ENCODE peak calls at places on chromosomes 1 and 21, in four cellular contexts. N is A549, C is WTC11, I is HepG2. W is an unnamed sample.

GRCh38 chr1:22910286-22910685 is 62.4 kb downstream of the LACTBL1 start:
- DNase-seq in N (no peak), C (no peak), I (no peak), W (no peak)

GRCh38 chr1:109239580-109240068 is 9.7 kb upstream of the CELSR2 start:
- DNase-seq in N (peak), C (peak), I (peak), W (peak)

GRCh38 chr21:26966360-26966977 is 419 bp downstream of the ADAMTS5 start:
- DNase-seq in N (no peak), C (no peak), I (no peak), W (no peak)

GRCh38 chr21:32993894-32994293 is 31.8 kb upstream of the OLIG2 start:
- DNase-seq in N (no peak), C (no peak), I (no peak), W (no peak)

GRCh38 chr1:205442051-205442721 is 13.7 kb downstream of the BLACAT1 start:
- DNase-seq in N (no peak), C (no peak), I (no peak), W (no peak)

GRCh38 chr1:201826830-201827229 is 2.1 kb upstream of the IPO9 start:
- DNase-seq in N (no peak), C (no peak), I (no peak), W (no peak)

GRCh38 chr1:213884402-213884801 is 103.4 kb upstream of the PROX1 start:
- DNase-seq in N (no peak), C (no peak), I (no peak), W (no peak)

GRCh38 chr1:59232209-59232608 is 64.7 kb upstream of the FGGY start:
- DNase-seq in N (no peak), C (no peak), I (peak), W (no peak)

GRCh38 chr1:55369474-55369873 is 154.3 kb upstream of the USP24 start:
- DNase-seq in N (no peak), C (no peak), I (no peak), W (no peak)

GRCh38 chr1:214031267-214031650 is 43.5 kb downstream of the PROX1 start:
- DNase-seq in N (no peak), C (peak), I (no peak), W (no peak)

GRCh38 chr1:80673935-80674597 is 1126.7 kb upstream of the ADGRL2 start:
- DNase-seq in N (no peak), C (no peak), I (no peak), W (no peak)

GRCh38 chr1:91021686-91022517 is at the start of gene ZNF644:
- DNase-seq in N (peak), C (peak), I (peak), W (peak)

GRCh38 chr1:160161965-160162705 is 10.7 kb downstream of the ATP1A4 start:
- DNase-seq in N (no peak), C (peak), I (peak), W (peak)

GRCh38 chr1:24205701-24206464 is 18.8 kb upstream of the IFNLR1 start:
- DNase-seq in N (no peak), C (no peak), I (no peak), W (no peak)

GRCh38 chr1:175237389-175237788 is 44.8 kb upstream of the KIAA0040 start:
- DNase-seq in N (no peak), C (no peak), I (no peak), W (no peak)

GRCh38 chr21:15826147-15826780 is 96.5 kb downstream of the USP25 start:
- DNase-seq in N (peak), C (peak), I (peak), W (peak)

GRCh38 chr21:42678118-42678430 is 24.7 kb downstream of the PDE9A start:
- DNase-seq in N (no peak), C (no peak), I (no peak), W (no peak)

GRCh38 chr1:21189906-21190500 is 13.3 kb upstream of the EIF4G3 start:
- DNase-seq in N (no peak), C (no peak), I (no peak), W (no peak)

GRCh38 chr1:25431495-25432363 is 1.0 kb downstream of the MACO1 start:
- DNase-seq in N (no peak), C (no peak), I (no peak), W (no peak)

GRCh38 chr21:38956791-38957571 is 151.3 kb downstream of the ETS2 start:
- DNase-seq in N (no peak), C (no peak), I (no peak), W (peak)

GRCh38 chr1:223228931-223229528 is 86.0 kb upstream of the TLR5 start:
- DNase-seq in N (no peak), C (no peak), I (no peak), W (no peak)

GRCh38 chr1:33241866-33242265 is 14.4 kb upstream of the ZNF362 start:
- DNase-seq in N (no peak), C (no peak), I (no peak), W (no peak)

GRCh38 chr1:76381450-76382108 is 307.0 kb downstream of the ST6GALNAC3 start:
- DNase-seq in N (no peak), C (no peak), I (no peak), W (no peak)

GRCh38 chr21:33973268-33973667 is 57.7 kb upstream of the ATP5PO start:
- DNase-seq in N (no peak), C (no peak), I (no peak), W (no peak)

GRCh38 chr1:36055706-36056105 is 28.2 kb upstream of the TEKT2 start:
- DNase-seq in N (no peak), C (no peak), I (no peak), W (no peak)

GRCh38 chr1:191398551-191398950 is 759.7 kb upstream of the RGS18 start:
- DNase-seq in N (no peak), C (no peak), I (no peak), W (no peak)

GRCh38 chr1:200654660-200655059 is 15.0 kb downstream of the DDX59 start:
- DNase-seq in N (no peak), C (no peak), I (no peak), W (no peak)

GRCh38 chr1:21220815-21221214 is 44.1 kb upstream of the EIF4G3 start:
- DNase-seq in N (no peak), C (no peak), I (no peak), W (no peak)

GRCh38 chr1:32786856-32787255 is 30.3 kb downstream of the YARS1 start:
- DNase-seq in N (no peak), C (no peak), I (peak), W (no peak)

GRCh38 chr1:220970311-220970710 is 91.1 kb downstream of the HLX start:
- DNase-seq in N (no peak), C (no peak), I (no peak), W (no peak)

GRCh38 chr1:167328762-167329483 is 108.2 kb downstream of the POU2F1 start:
- DNase-seq in N (no peak), C (peak), I (no peak), W (no peak)

GRCh38 chr1:157047064-157047410 is 1.5 kb upstream of the ARHGEF11 start:
- DNase-seq in N (no peak), C (no peak), I (peak), W (no peak)

GRCh38 chr1:60132985-60133673 is 59.6 kb upstream of the C1orf87 start:
- DNase-seq in N (no peak), C (no peak), I (no peak), W (no peak)

GRCh38 chr1:119159096-119159495 is 18.6 kb upstream of the WARS2 start:
- DNase-seq in N (no peak), C (no peak), I (no peak), W (no peak)

GRCh38 chr1:119163396-119163795 is 22.9 kb upstream of the WARS2 start:
- DNase-seq in N (no peak), C (no peak), I (no peak), W (no peak)

GRCh38 chr1:119160435-119160834 is 20.0 kb upstream of the WARS2 start:
- DNase-seq in N (no peak), C (no peak), I (no peak), W (no peak)

GRCh38 chr1:119159963-119160362 is 19.5 kb upstream of the WARS2 start:
- DNase-seq in N (no peak), C (no peak), I (no peak), W (no peak)

GRCh38 chr1:119160851-119161250 is 20.4 kb upstream of the WARS2 start:
- DNase-seq in N (no peak), C (no peak), I (no peak), W (no peak)
- TF ChIP-seq HMGXB4 in N (no peak), C (no peak), I (no peak), W (no peak)

GRCh38 chr1:227356582-227357228 is 38.4 kb upstream of the CDC42BPA start:
- DNase-seq in N (peak), C (peak), I (peak), W (no peak)
- TF ChIP-seq HMGXB4 in N (no peak), C (no peak), I (no peak), W (no peak)

GRCh38 chr1:218413179-218413578 is 68.0 kb downstream of the TGFB2 start:
- DNase-seq in N (no peak), C (no peak), I (no peak), W (no peak)

GRCh38 chr1:218408942-218409341 is 63.8 kb downstream of the TGFB2 start:
- DNase-seq in N (no peak), C (peak), I (peak), W (no peak)

GRCh38 chr1:218412181-218412580 is 67.0 kb downstream of the TGFB2 start:
- DNase-seq in N (no peak), C (no peak), I (no peak), W (no peak)

GRCh38 chr1:218409946-218410510 is 64.9 kb downstream of the TGFB2 start:
- DNase-seq in N (no peak), C (no peak), I (no peak), W (no peak)

GRCh38 chr1:218411101-218411500 is 66.0 kb downstream of the TGFB2 start:
- DNase-seq in N (no peak), C (no peak), I (no peak), W (no peak)
- TF ChIP-seq HMGXB4 in N (no peak), C (no peak), I (no peak), W (no peak)

DNA sequence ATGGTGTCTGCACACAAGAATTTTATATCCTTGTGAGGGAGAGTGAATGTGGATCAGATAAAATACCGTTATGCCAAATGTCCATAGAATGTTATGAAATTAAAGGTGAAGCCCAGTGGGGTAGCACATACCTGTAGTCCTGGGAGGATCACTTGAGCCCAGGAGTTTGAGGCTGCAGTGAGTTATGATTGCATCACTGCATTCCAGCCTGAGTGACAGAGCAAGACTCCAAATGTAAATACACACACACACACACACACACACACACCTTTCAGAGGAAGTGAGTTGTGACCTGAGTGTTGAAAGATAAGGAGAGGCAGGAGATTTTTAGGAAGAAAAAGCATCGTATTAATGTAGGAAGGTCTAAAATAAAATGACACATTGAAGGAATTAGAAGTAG is 28.1 kb upstream of the ZYG11A start:
- DNase-seq in N (no peak), C (no peak), I (peak), W (no peak)
- TF ChIP-seq HMGXB4 in N (no peak), C (no peak), I (no peak), W (no peak)

GRCh38 chr1:15916417-15916816 is 59.5 kb downstream of the ZBTB17 start:
- DNase-seq in N (no peak), C (no peak), I (no peak), W (no peak)
- TF ChIP-seq HMGXB4 in N (no peak), C (no peak), I (no peak), W (no peak)

GRCh38 chr1:116909511-116910378 is at the start of gene PTGFRN:
- DNase-seq in N (peak), C (peak), I (no peak), W (peak)

GRCh38 chr1:116908821-116909510 is 750 bp upstream of the PTGFRN start:
- DNase-seq in N (no peak), C (peak), I (no peak), W (no peak)

GRCh38 chr1:116911779-116912469 is 2.2 kb downstream of the PTGFRN start:
- DNase-seq in N (no peak), C (no peak), I (no peak), W (no peak)

GRCh38 chr1:116911166-116911553 is 1.4 kb downstream of the PTGFRN start:
- DNase-seq in N (no peak), C (no peak), I (no peak), W (peak)

DNA sequence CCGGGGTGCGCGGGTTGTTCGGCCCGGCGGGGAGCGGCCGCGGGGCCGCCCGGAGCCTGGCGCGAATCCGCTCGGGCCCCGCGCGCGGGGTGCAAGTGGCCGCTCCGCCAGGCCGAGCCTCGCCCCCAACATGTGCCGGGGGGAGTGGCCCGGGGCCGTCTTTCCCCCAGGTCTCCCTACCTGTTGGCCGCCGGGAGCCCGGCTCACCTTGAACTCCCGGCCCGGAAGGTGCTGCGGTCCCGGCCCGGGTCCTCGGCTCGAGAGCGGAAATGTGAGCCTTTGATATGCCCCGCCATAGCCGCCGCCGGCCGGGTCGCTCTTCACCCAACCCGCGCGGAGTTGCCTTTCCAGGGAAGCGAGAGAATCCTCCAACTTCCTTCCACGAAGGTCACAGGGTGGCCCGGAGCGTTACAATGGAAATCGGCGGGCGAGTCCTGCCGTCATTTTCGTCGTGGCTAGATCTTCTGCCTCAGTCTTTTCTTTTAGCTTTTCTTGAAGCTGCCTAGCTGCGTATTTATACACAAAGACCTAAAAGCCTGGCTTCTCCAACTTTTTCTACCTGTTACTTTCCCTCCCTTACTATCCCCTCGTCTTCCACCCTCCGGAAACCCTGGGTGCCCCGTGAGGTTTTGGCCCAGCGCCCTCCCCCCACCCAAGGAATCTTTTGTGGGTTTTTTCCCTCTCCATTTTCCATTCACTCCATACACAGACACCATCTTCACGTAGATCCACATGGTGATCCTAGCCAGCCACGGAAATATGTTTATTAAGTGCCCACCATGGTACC is 856 bp downstream of the PTGFRN start:
- DNase-seq in N (peak), C (peak), I (peak), W (peak)
- TF ChIP-seq HMGXB4 in N (no peak), C (no peak), I (no peak), W (no peak)